ENCODE peak calls at places on chromosomes 12 and 14, in eight cellular contexts. O is aorta; B is mammary epithelial cell; Y is tibial artery; G is ovary; C is OCI-LY7; R is IMR-90; X is CD4-positive, CD25-positive, alpha-beta regulatory T cell. I is an unnamed sample. For H3K9me3, the result is how much of the 10 kb centered on the place peaks cover.

GRCh38 chr14:21748869-21749303 is 75.3 kb upstream of the OR4E1 start:
- DNase-seq in O (no peak), B (peak), Y (no peak), G (no peak), C (peak), R (peak), X (peak), I (no peak)

GRCh38 chr14:75946785-75947184 is 35.0 kb downstream of the TGFB3 start:
- DNase-seq in O (no peak), B (no peak), Y (no peak), G (no peak), C (no peak), R (no peak), X (no peak), I (no peak)

GRCh38 chr12:123022205-123022604 is 41.7 kb downstream of the ARL6IP4 start:
- DNase-seq in O (peak), B (no peak), Y (no peak), G (no peak), C (no peak), R (no peak), X (no peak), I (no peak)

GRCh38 chr12:116436561-116437249 is 122.5 kb upstream of the MAP1LC3B2 start:
- DNase-seq in O (no peak), B (no peak), Y (no peak), G (no peak), C (no peak), R (no peak), X (no peak), I (no peak)

GRCh38 chr14:104743461-104744380 is 9.2 kb upstream of the SIVA1 start:
- DNase-seq in O (no peak), B (no peak), Y (no peak), G (no peak), C (no peak), R (peak), X (no peak), I (peak)

GRCh38 chr14:68762944-68763831 is 29.7 kb downstream of the ZFP36L1 start:
- DNase-seq in O (peak), B (peak), Y (no peak), G (peak), C (no peak), R (peak), X (no peak), I (peak)

GRCh38 chr14:36493761-36494160 is 26.3 kb downstream of the NKX2-1 start:
- DNase-seq in O (no peak), B (no peak), Y (no peak), G (no peak), C (no peak), R (no peak), X (no peak), I (no peak)

GRCh38 chr12:105738036-105738435 is 400.7 kb downstream of the NUAK1 start:
- DNase-seq in O (peak), B (no peak), Y (peak), G (peak), C (no peak), R (peak), X (no peak), I (peak)

GRCh38 chr12:24661657-24662096 is 287.2 kb downstream of the BCAT1 start:
- DNase-seq in O (peak), B (peak), Y (peak), G (no peak), C (no peak), R (peak), X (no peak), I (peak)

GRCh38 chr12:3752096-3752709 is 706 bp downstream of the CRACR2A start:
- DNase-seq in O (peak), B (no peak), Y (peak), G (peak), C (peak), R (no peak), X (peak), I (peak)

GRCh38 chr14:73221945-73222344 is 15.4 kb upstream of the PAPLN start:
- DNase-seq in O (no peak), B (no peak), Y (no peak), G (no peak), C (no peak), R (peak), X (no peak), I (no peak)

GRCh38 chr14:27845241-27845850 is 921.2 kb upstream of the FOXG1 start:
- DNase-seq in O (peak), B (no peak), Y (no peak), G (no peak), C (no peak), R (no peak), X (no peak), I (peak)

GRCh38 chr12:117007618-117008017 is 91.6 kb downstream of the TESC start:
- DNase-seq in O (no peak), B (no peak), Y (no peak), G (no peak), C (no peak), R (no peak), X (no peak), I (no peak)

GRCh38 chr12:44342371-44342770 is 506.5 kb downstream of the TMEM117 start:
- DNase-seq in O (no peak), B (no peak), Y (no peak), G (no peak), C (no peak), R (no peak), X (no peak), I (no peak)

GRCh38 chr12:124240493-124240892 is 54.4 kb upstream of the RFLNA start:
- DNase-seq in O (no peak), B (peak), Y (no peak), G (no peak), C (peak), R (no peak), X (no peak), I (no peak)

GRCh38 chr14:20469890-20470858 is 968 bp downstream of the PNP start:
- DNase-seq in O (peak), B (peak), Y (peak), G (no peak), C (peak), R (peak), X (peak), I (peak)

GRCh38 chr12:32863128-32863527 is 33.4 kb downstream of the PKP2 start:
- DNase-seq in O (no peak), B (no peak), Y (no peak), G (no peak), C (no peak), R (no peak), X (no peak), I (no peak)

GRCh38 chr14:44912041-44912869 is 49.5 kb downstream of the KLHL28 start:
- DNase-seq in O (no peak), B (no peak), Y (no peak), G (peak), C (no peak), R (no peak), X (no peak), I (peak)

GRCh38 chr14:20836668-20837338 is 34.2 kb upstream of the RNASE1 start:
- DNase-seq in O (no peak), B (peak), Y (no peak), G (no peak), C (no peak), R (peak), X (no peak), I (no peak)

GRCh38 chr14:26775765-26776577 is 178.1 kb upstream of the NOVA1 start:
- DNase-seq in O (no peak), B (no peak), Y (no peak), G (no peak), C (no peak), R (peak), X (no peak), I (no peak)

GRCh38 chr14:92323031-92323915 is at the start of gene SLC24A4:
- DNase-seq in O (no peak), B (peak), Y (no peak), G (no peak), C (no peak), R (no peak), X (no peak), I (no peak)

GRCh38 chr12:6435941-6436715 is 8.6 kb upstream of the CD27 start:
- DNase-seq in O (no peak), B (no peak), Y (no peak), G (no peak), C (no peak), R (no peak), X (no peak), I (no peak)
- H3K9me3 ChIP-seq in O (under half), B (under half), Y (under half), G (under half), C (under half), R (under half), X (under half), I (under half)

DNA sequence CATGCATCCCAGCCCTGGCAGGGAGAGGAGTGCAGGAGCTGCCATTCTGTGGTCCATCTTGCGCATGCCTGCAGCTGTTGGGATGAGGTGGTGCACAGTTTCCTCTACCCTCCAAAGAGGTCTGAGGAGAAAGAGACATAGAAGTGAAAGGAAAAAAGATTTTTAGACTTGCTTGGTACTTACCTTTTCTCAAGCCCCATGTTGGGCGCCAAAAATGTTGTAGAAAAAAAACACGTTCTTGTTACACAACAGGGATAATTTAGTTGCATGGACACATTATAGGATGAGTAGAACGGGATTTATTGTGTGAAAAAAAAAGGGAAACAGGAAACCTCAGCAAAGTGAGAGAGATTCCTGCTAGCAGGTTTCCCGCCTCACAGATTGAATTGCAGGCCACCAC is 244.4 kb upstream of the GARIN2 start:
- DNase-seq in O (no peak), B (peak), Y (no peak), G (no peak), C (peak), R (peak), X (peak), I (no peak)
- H3K9me3 ChIP-seq in O (under half), B (under half), Y (under half), G (under half), C (under half), R (under half), X (half or more), I (half or more)

GRCh38 chr12:133156125-133156690 is 25.1 kb upstream of the ZNF268 start:
- DNase-seq in O (no peak), B (no peak), Y (no peak), G (no peak), C (no peak), R (no peak), X (no peak), I (no peak)
- H3K9me3 ChIP-seq in O (under half), B (half or more), Y (half or more), G (half or more), C (half or more), R (half or more), X (half or more), I (half or more)

GRCh38 chr12:34186492-34186891 is 164.2 kb downstream of the ALG10 start:
- DNase-seq in O (no peak), B (no peak), Y (no peak), G (no peak), C (no peak), R (no peak), X (no peak), I (no peak)

GRCh38 chr12:34190054-34190453 is 167.8 kb downstream of the ALG10 start:
- DNase-seq in O (no peak), B (no peak), Y (no peak), G (no peak), C (no peak), R (no peak), X (no peak), I (no peak)

DNA sequence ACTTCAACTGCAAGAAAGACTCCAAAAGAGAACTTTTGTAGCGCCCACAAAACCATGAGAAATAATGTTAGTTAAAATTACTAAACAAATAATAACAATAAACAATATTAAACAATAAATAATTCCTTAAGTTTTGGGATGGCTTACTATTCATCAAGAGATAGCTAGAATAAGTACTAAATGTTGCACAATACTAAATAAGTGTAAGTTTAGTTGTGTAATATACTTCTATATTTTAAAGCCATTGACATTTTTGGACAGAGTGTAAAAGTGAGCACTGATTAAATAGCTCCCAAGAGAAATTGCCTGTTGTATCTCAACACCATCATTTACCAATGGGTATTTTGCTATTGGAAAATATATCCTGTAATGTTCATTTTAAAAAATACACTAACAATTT is 166.7 kb downstream of the ALG10 start:
- DNase-seq in O (no peak), B (no peak), Y (no peak), G (no peak), C (no peak), R (no peak), X (no peak), I (no peak)
- H3K9me3 ChIP-seq in O (under half), B (under half), Y (under half), G (under half), C (under half), R (under half), X (under half), I (under half)

GRCh38 chr14:97489750-97490149 is 692.6 kb downstream of the VRK1 start:
- DNase-seq in O (no peak), B (no peak), Y (no peak), G (no peak), C (no peak), R (no peak), X (no peak), I (no peak)

GRCh38 chr14:97490521-97491070 is 693.4 kb downstream of the VRK1 start:
- DNase-seq in O (no peak), B (no peak), Y (no peak), G (no peak), C (no peak), R (no peak), X (no peak), I (no peak)

GRCh38 chr14:97485172-97485571 is 688.0 kb downstream of the VRK1 start:
- DNase-seq in O (no peak), B (no peak), Y (no peak), G (no peak), C (no peak), R (no peak), X (no peak), I (no peak)

GRCh38 chr14:97491697-97492096 is 694.5 kb downstream of the VRK1 start:
- DNase-seq in O (no peak), B (no peak), Y (no peak), G (no peak), C (no peak), R (no peak), X (no peak), I (no peak)

DNA sequence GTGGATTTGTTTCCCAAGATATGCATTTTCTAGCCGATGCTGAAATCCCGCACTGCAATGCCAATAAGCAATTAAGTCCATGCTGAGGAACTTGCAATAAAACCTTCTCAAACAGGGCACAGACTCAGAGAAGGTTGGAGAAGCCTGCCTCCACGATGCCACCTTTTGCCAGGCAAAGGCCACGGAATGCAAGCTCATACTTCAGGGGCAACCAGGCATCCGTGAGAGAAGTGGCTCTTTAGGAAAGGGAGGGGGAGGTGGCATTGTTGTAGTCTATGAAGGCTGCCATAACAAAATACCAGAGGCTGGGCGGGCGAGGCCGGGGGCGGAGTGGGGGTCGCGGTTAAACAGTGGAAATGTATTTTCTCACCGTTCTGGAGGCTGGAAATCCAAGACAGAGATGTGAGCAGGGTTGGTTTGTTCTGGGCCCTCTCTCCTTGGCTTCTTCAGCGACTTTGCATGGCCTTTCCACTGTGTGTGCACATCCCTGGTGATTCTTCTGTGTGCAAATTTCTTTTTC is 689.5 kb downstream of the VRK1 start:
- DNase-seq in O (no peak), B (no peak), Y (no peak), G (no peak), C (no peak), R (no peak), X (no peak), I (no peak)
- H3K9me3 ChIP-seq in O (under half), B (under half), Y (under half), G (under half), C (under half), R (under half), X (under half), I (under half)

DNA sequence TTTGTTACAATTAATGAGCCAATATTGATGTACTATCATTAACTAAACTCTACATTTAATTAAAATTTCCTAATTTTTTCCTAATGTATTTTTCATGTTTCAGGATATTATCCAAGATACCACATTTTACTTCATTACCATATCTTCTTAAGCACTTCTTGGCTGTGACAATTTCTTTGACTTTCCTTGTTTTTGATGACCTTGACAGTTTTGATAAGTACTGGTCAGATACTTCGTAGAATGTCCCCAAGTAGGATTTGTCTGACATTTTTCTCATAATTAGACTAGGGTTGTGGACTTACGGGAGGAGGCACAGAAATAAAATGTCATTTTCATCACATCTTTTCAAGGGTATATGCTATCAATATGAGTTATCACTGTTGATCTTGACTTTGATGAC is 700.9 kb downstream of the BCL11B start:
- DNase-seq in O (no peak), B (no peak), Y (no peak), G (no peak), C (no peak), R (no peak), X (no peak), I (no peak)
- H3K9me3 ChIP-seq in O (under half), B (under half), Y (under half), G (under half), C (under half), R (under half), X (under half), I (under half)